ENCODE peak calls at places on chromosomes 7 and 10, in five cellular contexts. Y is T-helper 2 cell, E is GOT3, I is HFF-Myc, D is HEK293T. P is an unnamed sample.

GRCh38 chr7:2069472-2069860 is 163.3 kb downstream of the MAD1L1 start:
- DNase-seq in Y (no peak), E (no peak), I (no peak), D (no peak), P (no peak)

GRCh38 chr10:47421057-47421952 is 37.2 kb upstream of the ZNF488 start:
- DNase-seq in Y (no peak), E (no peak), I (no peak), D (peak; percentile 26), P (no peak)

GRCh38 chr7:70830060-70830395 is 301.9 kb upstream of the GALNT17 start:
- DNase-seq in Y (no peak), E (no peak), I (no peak), D (no peak), P (no peak)

GRCh38 chr10:34911661-34912205 is 96.6 kb upstream of the PARD3 start:
- DNase-seq in Y (no peak), E (no peak), I (no peak), D (no peak), P (no peak)

GRCh38 chr10:60444494-60445064 is 54.9 kb upstream of the ANK3 start:
- DNase-seq in Y (no peak), E (no peak), I (no peak), D (no peak), P (no peak)

GRCh38 chr7:15854841-15855576 is 168.5 kb upstream of the MEOX2 start:
- DNase-seq in Y (no peak), E (no peak), I (no peak), D (no peak), P (no peak)

GRCh38 chr10:74871595-74872382 is 45.4 kb downstream of the KAT6B start:
- DNase-seq in Y (no peak), E (no peak), I (no peak), D (no peak), P (no peak)

GRCh38 chr7:70752794-70753241 is 379.1 kb upstream of the GALNT17 start:
- DNase-seq in Y (no peak), E (no peak), I (peak; percentile 56), D (no peak), P (no peak)

GRCh38 chr7:80273327-80273726 is 138.7 kb downstream of the GNAI1 start:
- DNase-seq in Y (no peak), E (no peak), I (no peak), D (no peak), P (no peak)